ENCODE peak calls at places on chromosomes 11 and 22, in four cellular contexts. A is epithelial cell of esophagus, U is caudate nucleus, N is heart right ventricle. K is an unnamed sample.

GRCh38 chr11:61861634-61862033 is 29.7 kb downstream of the FADS3 start:
- DNase-seq in N (peak), U (no peak), A (no peak), K (no peak)

GRCh38 chr11:5665746-5666395 is 19.0 kb downstream of the TRIM5 start:
- DNase-seq in A (no peak), U (no peak), N (no peak), K (no peak)

GRCh38 chr11:67418476-67419281 is 3.2 kb downstream of the CARNS1 start:
- DNase-seq in U (no peak), N (peak), A (no peak), K (peak)

GRCh38 chr11:119192111-119192510 is 6.8 kb downstream of the NHERF4 start:
- DNase-seq in N (no peak), U (no peak), A (peak), K (no peak)

GRCh38 chr11:95495722-95496121 is 264.7 kb upstream of the SESN3 start:
- DNase-seq in U (no peak), A (no peak), N (no peak), K (no peak)

GRCh38 chr22:37898441-37899181 is 7.5 kb upstream of the MICALL1 start:
- DNase-seq in N (no peak), U (no peak), A (peak), K (no peak)

GRCh38 chr11:7555067-7555699 is 41.4 kb downstream of the PPFIBP2 start:
- DNase-seq in U (peak), N (peak), A (no peak), K (no peak)

GRCh38 chr11:121687961-121688566 is 235.3 kb upstream of the SORL1-AS1 start:
- DNase-seq in N (no peak), A (no peak), U (no peak), K (no peak)

GRCh38 chr11:107858217-107859070 is at the start of gene SLC35F2:
- DNase-seq in A (peak), U (no peak), N (peak), K (peak)

GRCh38 chr11:9886595-9886994 is 222.7 kb downstream of the SWAP70 start:
- DNase-seq in N (no peak), U (no peak), A (no peak), K (no peak)

GRCh38 chr11:59144096-59144495 is 1.4 kb downstream of the FAM111A start:
- DNase-seq in N (no peak), U (no peak), A (no peak), K (no peak)

GRCh38 chr11:33435201-33435600 is 178.0 kb downstream of the HIPK3 start:
- DNase-seq in U (no peak), A (no peak), N (no peak), K (no peak)

GRCh38 chr11:18379201-18379600 is 15.2 kb upstream of the LDHA start:
- DNase-seq in A (no peak), U (no peak), N (no peak), K (no peak)

GRCh38 chr11:34250732-34251639 is 106.8 kb downstream of the ABTB2 start:
- DNase-seq in A (peak), U (peak), N (peak), K (no peak)

GRCh38 chr11:114301088-114301487 is 4.9 kb downstream of the NNMT start:
- DNase-seq in U (no peak), N (no peak), A (no peak), K (no peak)

GRCh38 chr11:45804806-45805304 is at the start of gene SLC35C1:
- DNase-seq in N (peak), A (peak), U (peak), K (peak)

GRCh38 chr11:61864814-61865775 is 26.2 kb downstream of the FADS3 start:
- DNase-seq in A (no peak), U (no peak), N (no peak), K (no peak)

GRCh38 chr11:1341928-1342524 is 32.6 kb upstream of the TOLLIP start:
- DNase-seq in A (no peak), U (peak), N (peak), K (no peak)

GRCh38 chr11:73570415-73571114 is 27.3 kb downstream of the FAM168A start:
- DNase-seq in A (peak), U (no peak), N (no peak), K (no peak)

GRCh38 chr11:102436546-102436945 is 16.0 kb downstream of the TMEM123 start:
- DNase-seq in A (no peak), U (no peak), N (no peak), K (no peak)

GRCh38 chr22:25482868-25483639 is 81.4 kb upstream of the GRK3 start:
- DNase-seq in U (no peak), A (no peak), N (peak), K (no peak)

GRCh38 chr11:19080579-19080993 is 20.1 kb upstream of the MRGPRX2 start:
- DNase-seq in U (no peak), N (no peak), A (peak), K (no peak)

GRCh38 chr11:125141686-125142535 is 22.6 kb upstream of the PKNOX2 start:
- DNase-seq in U (peak), N (peak), A (peak), K (peak)

GRCh38 chr11:2437516-2437915 is 6.8 kb downstream of the TRPM5 start:
- DNase-seq in U (no peak), A (no peak), N (no peak), K (no peak)

GRCh38 chr11:57406337-57406904 is 16.0 kb upstream of the PRG2 start:
- DNase-seq in U (no peak), A (no peak), N (peak), K (no peak)

GRCh38 chr11:40759341-40759740 is 700.1 kb downstream of the LRRC4C start:
- DNase-seq in N (no peak), U (no peak), A (no peak), K (no peak)

GRCh38 chr11:72146625-72147024 is 11.1 kb downstream of the FOLR3 start:
- DNase-seq in N (no peak), U (no peak), A (no peak), K (no peak)

GRCh38 chr22:49005557-49005956 is 822.1 kb downstream of the BRD1 start:
- DNase-seq in N (no peak), A (no peak), U (no peak), K (no peak)

GRCh38 chr11:47858169-47858543 is 10.0 kb upstream of the NUP160 start:
- DNase-seq in U (no peak), N (no peak), A (peak), K (no peak)

GRCh38 chr11:73416711-73417265 is 40.6 kb downstream of the RELT start:
- DNase-seq in U (no peak), A (peak), N (no peak), K (no peak)

GRCh38 chr22:17492247-17492646 is 71.1 kb upstream of the SLC25A18 start:
- DNase-seq in N (no peak), U (peak), A (no peak), K (no peak)

GRCh38 chr11:66530927-66531722 is 14.7 kb downstream of the ZDHHC24 start:
- DNase-seq in U (no peak), N (no peak), A (no peak), K (no peak)

GRCh38 chr11:125516266-125516665 is 20.2 kb upstream of the FEZ1 start:
- DNase-seq in N (no peak), U (no peak), A (no peak), K (no peak)

GRCh38 chr11:2655834-2656622 is 43.8 kb downstream of the KCNQ1OT1 start:
- DNase-seq in N (no peak), A (peak), U (no peak), K (peak)

GRCh38 chr22:41479671-41480396 is 10.9 kb downstream of the ACO2 start:
- DNase-seq in U (peak), N (no peak), A (no peak), K (no peak)

GRCh38 chr11:43818220-43818619 is 62.4 kb upstream of the ALKBH3 start:
- DNase-seq in A (peak), U (no peak), N (no peak), K (no peak)

GRCh38 chr11:32121012-32121411 is 30.1 kb downstream of the RCN1 start:
- DNase-seq in N (no peak), U (no peak), A (no peak), K (no peak)